ENCODE peak calls at places on chromosomes 3 and 15, in seven cellular contexts. S is dorsolateral prefrontal cortex, Z is HFF-Myc, E is lower lobe of right lung, F is fibroblast of lung, K is endothelial cell of umbilical vein, O is DND-41. T is an unnamed sample.

GRCh38 chr15:76209948-76210347 is 101.3 kb downstream of the ETFA start:
- DNase-seq in Z (no peak), F (no peak), O (no peak), E (no peak), K (no peak), S (no peak), T (no peak)

GRCh38 chr3:33111581-33111980 is 2.2 kb upstream of the CRTAP start:
- DNase-seq in S (no peak), Z (no peak), K (no peak), O (no peak), F (no peak), E (no peak), T (no peak)

GRCh38 chr3:168620854-168621253 is 525.1 kb upstream of the GOLIM4 start:
- DNase-seq in Z (no peak), O (no peak), S (peak; percentile 65), K (peak; percentile 13), E (no peak), F (peak; percentile 6), T (no peak)

GRCh38 chr3:150607267-150608065 is 4.3 kb downstream of the SELENOT start:
- DNase-seq in O (no peak), K (no peak), F (no peak), Z (no peak), E (no peak), S (no peak), T (no peak)

GRCh38 chr3:16329036-16329791 is 64.2 kb downstream of the OXNAD1 start:
- DNase-seq in O (no peak), K (no peak), Z (no peak), S (no peak), F (peak; percentile 22), E (no peak), T (no peak)

GRCh38 chr15:81322708-81323253 is 1.2 kb downstream of the STARD5 start:
- DNase-seq in K (no peak), S (no peak), F (no peak), Z (no peak), E (no peak), O (no peak), T (no peak)

GRCh38 chr3:98613616-98614015 is 20.2 kb upstream of the CPOX start:
- DNase-seq in O (no peak), S (no peak), Z (no peak), F (peak; percentile 68), K (no peak), E (no peak), T (no peak)

GRCh38 chr3:170752571-170753155 is 117.3 kb downstream of the RPL22L1 start:
- DNase-seq in F (no peak), O (no peak), Z (no peak), E (no peak), S (no peak), K (no peak), T (no peak)

GRCh38 chr3:30654269-30654668 is 47.9 kb downstream of the TGFBR2 start:
- DNase-seq in F (no peak), E (no peak), O (no peak), Z (no peak), K (no peak), S (no peak), T (no peak)

GRCh38 chr3:197953881-197954280 is 3.9 kb downstream of the RPL35A start:
- DNase-seq in O (no peak), F (peak; percentile 89), Z (no peak), K (peak; percentile 59), S (no peak), E (no peak), T (no peak)

GRCh38 chr3:197950661-197951029 is 655 bp downstream of the RPL35A start:
- DNase-seq in F (no peak), K (no peak), O (no peak), S (no peak), Z (no peak), E (no peak), T (no peak)

GRCh38 chr3:197951392-197951990 is 1.5 kb downstream of the RPL35A start:
- DNase-seq in K (no peak), O (no peak), S (no peak), Z (no peak), E (no peak), F (no peak), T (no peak)

GRCh38 chr3:197952440-197952839 is 2.5 kb downstream of the RPL35A start:
- DNase-seq in F (no peak), K (no peak), Z (no peak), E (no peak), S (no peak), O (no peak), T (no peak)

DNA sequence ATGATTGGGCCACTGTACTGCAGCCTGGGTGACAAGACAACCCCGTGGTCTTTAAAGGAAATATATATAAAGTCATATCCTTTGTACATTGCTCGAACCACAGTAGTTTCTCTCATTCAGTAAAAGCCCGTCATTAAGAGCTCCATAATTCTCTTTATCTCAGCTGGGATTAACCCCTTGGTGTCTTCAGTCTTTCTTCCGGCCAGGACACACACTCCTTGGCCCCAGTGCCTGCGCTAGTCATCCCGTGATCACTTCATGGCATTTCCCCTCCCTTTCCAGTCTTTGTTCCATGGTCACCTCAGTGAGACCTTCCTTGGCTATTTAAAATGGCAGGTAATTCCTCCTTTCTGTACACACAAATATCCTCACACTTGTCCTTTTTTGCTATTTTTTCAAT is 3.3 kb downstream of the RPL35A start:
- DNase-seq in S (no peak), E (no peak), Z (no peak), O (no peak), K (no peak), F (no peak), T (no peak)
- H3K4me3 ChIP-seq in S (no peak overlapping the region), E (no peak overlapping the region), Z (peak overlapping the region; percentile 100), O (no peak overlapping the region), K (no peak overlapping the region), F (peak overlapping the region; percentile 1), T (peak overlapping the region; percentile 21)

GRCh38 chr3:69091389-69092029 is 6.8 kb downstream of the ARL6IP5 start:
- DNase-seq in Z (no peak), F (no peak), K (no peak), E (no peak), O (no peak), S (no peak), T (no peak)
- H3K4me3 ChIP-seq in Z (no peak overlapping the region), F (no peak overlapping the region), K (no peak overlapping the region), E (peak overlapping the region; percentile 17), O (no peak overlapping the region), S (no peak overlapping the region), T (no peak overlapping the region)

DNA sequence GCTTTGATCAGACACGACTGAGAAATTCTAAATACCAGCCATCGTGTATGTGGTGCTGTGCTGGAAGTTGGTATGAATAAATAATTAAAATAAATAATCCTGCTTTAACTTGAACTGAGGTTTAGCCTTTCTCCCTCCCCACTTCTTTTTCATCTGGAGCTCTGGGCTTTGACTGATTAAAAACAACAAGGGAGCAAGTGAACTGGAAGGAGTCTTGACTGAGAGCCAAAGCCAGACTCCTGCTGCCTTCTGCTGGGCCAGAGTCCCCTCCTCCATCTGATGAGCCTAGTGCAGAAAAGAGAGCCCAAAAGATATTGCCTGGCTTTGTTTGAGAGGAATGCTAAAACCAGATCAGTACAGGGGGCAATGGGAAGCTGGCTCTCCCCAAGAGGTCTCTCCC is 96.0 kb downstream of the CCNL1 start:
- DNase-seq in Z (no peak), F (peak; percentile 83), O (no peak), S (no peak), E (no peak), K (no peak), T (peak; percentile 87)
- H3K4me3 ChIP-seq in Z (no peak overlapping the region), F (no peak overlapping the region), O (no peak overlapping the region), S (no peak overlapping the region), E (no peak overlapping the region), K (no peak overlapping the region), T (no peak overlapping the region)

GRCh38 chr3:9916346-9916733 is 558 bp upstream of the IL17RC start:
- DNase-seq in O (no peak), S (peak; percentile 17), F (peak; percentile 26), E (no peak), Z (no peak), K (no peak), T (no peak)

GRCh38 chr3:9915252-9916141 is 1.4 kb upstream of the IL17RC start:
- DNase-seq in O (no peak), F (peak; percentile 59), K (peak; percentile 50), E (peak; percentile 86), S (peak; percentile 74), Z (no peak), T (no peak)

GRCh38 chr3:9918261-9919038 is 1.6 kb downstream of the IL17RC start:
- DNase-seq in Z (no peak), F (no peak), K (no peak), S (no peak), E (no peak), O (no peak), T (no peak)

GRCh38 chr3:9916734-9917680 is at the start of gene IL17RC:
- DNase-seq in F (peak; percentile 86), K (peak; percentile 77), Z (peak; percentile 72), E (peak; percentile 90), O (peak; percentile 63), S (peak; percentile 75), T (no peak)

GRCh38 chr3:9917820-9918219 is 922 bp downstream of the IL17RC start:
- DNase-seq in O (no peak), K (no peak), E (no peak), S (no peak), F (no peak), Z (no peak), T (no peak)
- H3K4me3 ChIP-seq in O (no peak overlapping the region), K (no peak overlapping the region), E (peak overlapping the region; percentile 68), S (no peak overlapping the region), F (peak overlapping the region; percentile 62), Z (peak overlapping the region; percentile 56), T (no peak overlapping the region)

GRCh38 chr3:50676031-50676705 is 1.4 kb downstream of the DOCK3 start:
- DNase-seq in E (no peak), F (no peak), O (no peak), S (no peak), Z (no peak), K (no peak), T (no peak)

GRCh38 chr3:50674349-50675178 is at the start of gene DOCK3:
- DNase-seq in E (peak; percentile 74), Z (no peak), O (no peak), F (peak; percentile 48), S (peak; percentile 16), K (peak; percentile 59), T (no peak)

GRCh38 chr3:50672656-50673055 is 2.1 kb upstream of the DOCK3 start:
- DNase-seq in K (no peak), S (no peak), F (no peak), E (no peak), Z (no peak), O (no peak), T (no peak)

GRCh38 chr3:50673937-50674336 is 790 bp upstream of the DOCK3 start:
- DNase-seq in E (no peak), F (no peak), K (no peak), O (no peak), S (no peak), Z (no peak), T (no peak)

GRCh38 chr3:50675179-50676030 is 678 bp downstream of the DOCK3 start:
- DNase-seq in E (peak; percentile 59), O (no peak), F (no peak), Z (no peak), S (peak; percentile 77), K (no peak), T (no peak)
- H3K4me3 ChIP-seq in E (peak overlapping the region; percentile 47), O (no peak overlapping the region), F (no peak overlapping the region), Z (no peak overlapping the region), S (peak overlapping the region; percentile 63), K (no peak overlapping the region), T (peak overlapping the region; percentile 45)

GRCh38 chr15:99434506-99435137 is 131.2 kb upstream of the MEF2A start:
- DNase-seq in F (no peak), Z (no peak), E (no peak), O (no peak), S (peak; percentile 2), K (no peak), T (no peak)
- H3K4me3 ChIP-seq in F (no peak overlapping the region), Z (no peak overlapping the region), E (no peak overlapping the region), O (no peak overlapping the region), S (no peak overlapping the region), K (no peak overlapping the region), T (no peak overlapping the region)

T was measured in retinal pigment epithelial cell.